ENCODE peak calls at places on chromosome 16, in eight cellular contexts. One of them, this sample, is unnamed. For H3K9me3 and H3K4me1, the result is how much of the 10 kb centered on the place peaks cover.

GRCh38 chr16:56362057-56362655 is 63.2 kb downstream of the AMFR start:
- DNase-seq in NT2/D1: no peak
- DNase-seq in cardiac muscle cell: no peak
- DNase-seq in A549: no peak
- DNase-seq in pancreas: no peak
- DNase-seq in heart right ventricle: no peak
- DNase-seq in SJCRH30: no peak
- DNase-seq in Peyer's patch: no peak
- DNase-seq in this sample: no peak

GRCh38 chr16:53445534-53445933 is 11.3 kb downstream of the RBL2 start:
- DNase-seq in NT2/D1: no peak
- DNase-seq in cardiac muscle cell: no peak
- DNase-seq in A549: no peak
- DNase-seq in pancreas: no peak
- DNase-seq in heart right ventricle: no peak
- DNase-seq in SJCRH30: no peak
- DNase-seq in Peyer's patch: no peak
- DNase-seq in this sample: no peak

GRCh38 chr16:9521749-9522370 is 430.4 kb downstream of the HAPSTR1 start:
- DNase-seq in NT2/D1: no peak
- DNase-seq in cardiac muscle cell: no peak
- DNase-seq in A549: no peak
- DNase-seq in pancreas: no peak
- DNase-seq in heart right ventricle: no peak
- DNase-seq in SJCRH30: no peak
- DNase-seq in Peyer's patch: no peak
- DNase-seq in this sample: peak

GRCh38 chr16:19488213-19488640 is 33.7 kb downstream of the GDE1 start:
- DNase-seq in NT2/D1: peak
- DNase-seq in cardiac muscle cell: no peak
- DNase-seq in A549: no peak
- DNase-seq in pancreas: no peak
- DNase-seq in heart right ventricle: no peak
- DNase-seq in SJCRH30: no peak
- DNase-seq in Peyer's patch: peak
- DNase-seq in this sample: no peak

GRCh38 chr16:28977703-28978641 is 3.4 kb downstream of the SPNS1 start:
- DNase-seq in NT2/D1: peak
- DNase-seq in cardiac muscle cell: no peak
- DNase-seq in A549: peak
- DNase-seq in pancreas: no peak
- DNase-seq in heart right ventricle: no peak
- DNase-seq in SJCRH30: no peak
- DNase-seq in Peyer's patch: no peak
- DNase-seq in this sample: peak

GRCh38 chr16:17258848-17259713 is 211.7 kb downstream of the XYLT1 start:
- DNase-seq in NT2/D1: no peak
- DNase-seq in cardiac muscle cell: no peak
- DNase-seq in A549: peak
- DNase-seq in pancreas: no peak
- DNase-seq in heart right ventricle: no peak
- DNase-seq in SJCRH30: no peak
- DNase-seq in Peyer's patch: peak
- DNase-seq in this sample: no peak

GRCh38 chr16:4795828-4796572 is 831 bp downstream of the SMIM22 start:
- DNase-seq in NT2/D1: no peak
- DNase-seq in cardiac muscle cell: no peak
- DNase-seq in A549: no peak
- DNase-seq in pancreas: no peak
- DNase-seq in heart right ventricle: no peak
- DNase-seq in SJCRH30: no peak
- DNase-seq in Peyer's patch: no peak
- DNase-seq in this sample: no peak

GRCh38 chr16:29761882-29762281 is 16.1 kb upstream of the C16orf54 start:
- DNase-seq in NT2/D1: no peak
- DNase-seq in cardiac muscle cell: no peak
- DNase-seq in A549: no peak
- DNase-seq in pancreas: no peak
- DNase-seq in heart right ventricle: no peak
- DNase-seq in SJCRH30: no peak
- DNase-seq in Peyer's patch: no peak
- DNase-seq in this sample: no peak

GRCh38 chr16:89815639-89816348 is 653 bp downstream of the FANCA start:
- DNase-seq in NT2/D1: no peak
- DNase-seq in cardiac muscle cell: no peak
- DNase-seq in A549: no peak
- DNase-seq in pancreas: no peak
- DNase-seq in heart right ventricle: no peak
- DNase-seq in SJCRH30: peak
- DNase-seq in Peyer's patch: no peak
- DNase-seq in this sample: peak

GRCh38 chr16:85310868-85311585 is 198.8 kb upstream of the CIBAR2 start:
- DNase-seq in NT2/D1: no peak
- DNase-seq in cardiac muscle cell: no peak
- DNase-seq in A549: no peak
- DNase-seq in pancreas: no peak
- DNase-seq in heart right ventricle: no peak
- DNase-seq in SJCRH30: peak
- DNase-seq in Peyer's patch: peak
- DNase-seq in this sample: no peak

GRCh38 chr16:75947626-75948239 is 221.4 kb upstream of the CPHXL start:
- DNase-seq in NT2/D1: no peak
- DNase-seq in cardiac muscle cell: no peak
- DNase-seq in A549: no peak
- DNase-seq in pancreas: no peak
- DNase-seq in heart right ventricle: no peak
- DNase-seq in SJCRH30: no peak
- DNase-seq in Peyer's patch: no peak
- DNase-seq in this sample: no peak

GRCh38 chr16:29844575-29845331 is 18.3 kb downstream of the CDIPT start:
- DNase-seq in NT2/D1: no peak
- DNase-seq in cardiac muscle cell: peak
- DNase-seq in A549: no peak
- DNase-seq in pancreas: no peak
- DNase-seq in heart right ventricle: no peak
- DNase-seq in SJCRH30: no peak
- DNase-seq in Peyer's patch: no peak
- DNase-seq in this sample: no peak

GRCh38 chr16:19375561-19376158 is 42.0 kb upstream of the TMC5 start:
- DNase-seq in NT2/D1: peak
- DNase-seq in cardiac muscle cell: peak
- DNase-seq in A549: peak
- DNase-seq in pancreas: no peak
- DNase-seq in heart right ventricle: peak
- DNase-seq in SJCRH30: peak
- DNase-seq in Peyer's patch: peak
- DNase-seq in this sample: peak

GRCh38 chr16:87560428-87561199 is 41.7 kb upstream of the JPH3 start:
- DNase-seq in NT2/D1: peak
- DNase-seq in cardiac muscle cell: peak
- DNase-seq in A549: peak
- DNase-seq in pancreas: no peak
- DNase-seq in heart right ventricle: peak
- DNase-seq in SJCRH30: peak
- DNase-seq in Peyer's patch: peak
- DNase-seq in this sample: no peak

GRCh38 chr16:72023962-72024361 is 15.4 kb downstream of the DHODH start:
- DNase-seq in NT2/D1: no peak
- DNase-seq in cardiac muscle cell: no peak
- DNase-seq in A549: no peak
- DNase-seq in pancreas: no peak
- DNase-seq in heart right ventricle: no peak
- DNase-seq in SJCRH30: no peak
- DNase-seq in Peyer's patch: no peak
- DNase-seq in this sample: no peak

DNA sequence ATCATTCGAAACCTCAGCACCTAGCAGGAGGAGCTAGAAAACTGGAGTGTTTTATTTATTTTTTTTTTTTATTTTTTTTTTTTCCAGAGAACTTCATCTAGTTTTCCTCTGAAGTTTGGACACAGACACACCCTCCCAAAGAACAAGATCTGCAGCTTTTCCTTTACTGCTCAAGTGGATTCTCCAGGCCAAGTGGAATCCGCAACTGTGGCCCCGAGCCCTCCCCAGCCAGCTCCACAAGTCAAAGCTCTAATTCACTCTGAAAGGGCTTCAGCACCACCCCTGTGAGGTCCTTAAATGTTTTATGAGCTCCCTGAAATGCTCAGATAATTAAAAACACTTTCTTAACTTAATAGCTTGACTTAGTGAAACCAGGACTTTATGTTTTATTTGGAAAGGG is 332.0 kb upstream of the DYNLRB2 start:
- DNase-seq in NT2/D1: no peak
- DNase-seq in cardiac muscle cell: no peak
- DNase-seq in A549: no peak
- DNase-seq in pancreas: no peak
- DNase-seq in heart right ventricle: no peak
- DNase-seq in SJCRH30: no peak
- DNase-seq in Peyer's patch: no peak
- DNase-seq in this sample: no peak
- H3K4me3 ChIP-seq in NT2/D1: no peak
- H3K4me3 ChIP-seq in cardiac muscle cell: no peak
- H3K4me3 ChIP-seq in A549: no peak
- H3K4me3 ChIP-seq in pancreas: no peak
- H3K4me3 ChIP-seq in heart right ventricle: no peak
- H3K4me3 ChIP-seq in SJCRH30: no peak
- H3K4me3 ChIP-seq in Peyer's patch: no peak
- H3K4me3 ChIP-seq in this sample: no peak

DNA sequence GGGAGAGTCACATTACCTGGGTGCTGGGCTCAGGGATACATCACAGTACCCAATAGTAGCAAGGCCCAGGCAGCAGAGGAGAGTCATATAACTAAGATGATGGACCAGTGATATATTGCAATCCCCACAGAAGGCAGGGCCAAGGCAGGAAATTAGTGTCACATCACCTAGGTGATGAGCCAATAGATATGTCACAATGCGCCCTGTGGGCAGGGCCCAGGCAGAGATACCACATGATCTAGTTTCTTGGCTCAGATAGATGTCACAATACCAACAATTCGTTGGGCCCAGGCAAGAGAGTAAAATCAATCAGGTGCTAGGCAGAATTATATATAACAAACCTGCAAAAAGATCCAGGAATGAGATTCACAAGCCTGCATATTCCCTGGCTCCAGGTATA is 2111.5 kb downstream of the TP53TG3F start:
- DNase-seq in NT2/D1: no peak
- DNase-seq in cardiac muscle cell: no peak
- DNase-seq in A549: no peak
- DNase-seq in pancreas: no peak
- DNase-seq in heart right ventricle: no peak
- DNase-seq in SJCRH30: no peak
- DNase-seq in Peyer's patch: no peak
- DNase-seq in this sample: no peak
- H3K9me3 ChIP-seq in NT2/D1: under half
- H3K9me3 ChIP-seq in cardiac muscle cell: under half
- H3K9me3 ChIP-seq in A549: under half
- H3K9me3 ChIP-seq in pancreas: under half
- H3K9me3 ChIP-seq in heart right ventricle: under half
- H3K9me3 ChIP-seq in SJCRH30: under half
- H3K9me3 ChIP-seq in Peyer's patch: under half
- H3K9me3 ChIP-seq in this sample: under half

GRCh38 chr16:630815-631405 is at the start of gene WFIKKN1:
- DNase-seq in NT2/D1: no peak
- DNase-seq in cardiac muscle cell: no peak
- DNase-seq in A549: no peak
- DNase-seq in pancreas: peak
- DNase-seq in heart right ventricle: no peak
- DNase-seq in SJCRH30: no peak
- DNase-seq in Peyer's patch: no peak
- DNase-seq in this sample: peak
- H3K4me1 ChIP-seq in NT2/D1: half or more
- H3K4me1 ChIP-seq in cardiac muscle cell: under half
- H3K4me1 ChIP-seq in A549: under half
- H3K4me1 ChIP-seq in pancreas: under half
- H3K4me1 ChIP-seq in heart right ventricle: under half
- H3K4me1 ChIP-seq in SJCRH30: under half
- H3K4me1 ChIP-seq in Peyer's patch: under half
- H3K4me1 ChIP-seq in this sample: under half

GRCh38 chr16:3168706-3169105 is 19.3 kb upstream of the OR1F1 start:
- DNase-seq in NT2/D1: no peak
- DNase-seq in cardiac muscle cell: no peak
- DNase-seq in A549: no peak
- DNase-seq in pancreas: no peak
- DNase-seq in heart right ventricle: no peak
- DNase-seq in SJCRH30: no peak
- DNase-seq in Peyer's patch: no peak
- DNase-seq in this sample: no peak

GRCh38 chr16:3173892-3174617 is 13.9 kb upstream of the OR1F1 start:
- DNase-seq in NT2/D1: peak
- DNase-seq in cardiac muscle cell: no peak
- DNase-seq in A549: peak
- DNase-seq in pancreas: no peak
- DNase-seq in heart right ventricle: no peak
- DNase-seq in SJCRH30: peak
- DNase-seq in Peyer's patch: no peak
- DNase-seq in this sample: peak

GRCh38 chr16:3171181-3171854 is 16.7 kb upstream of the OR1F1 start:
- DNase-seq in NT2/D1: no peak
- DNase-seq in cardiac muscle cell: no peak
- DNase-seq in A549: no peak
- DNase-seq in pancreas: no peak
- DNase-seq in heart right ventricle: no peak
- DNase-seq in SJCRH30: no peak
- DNase-seq in Peyer's patch: no peak
- DNase-seq in this sample: peak

GRCh38 chr16:3171855-3172593 is 16.0 kb upstream of the OR1F1 start:
- DNase-seq in NT2/D1: no peak
- DNase-seq in cardiac muscle cell: no peak
- DNase-seq in A549: peak
- DNase-seq in pancreas: no peak
- DNase-seq in heart right ventricle: no peak
- DNase-seq in SJCRH30: no peak
- DNase-seq in Peyer's patch: no peak
- DNase-seq in this sample: peak

DNA sequence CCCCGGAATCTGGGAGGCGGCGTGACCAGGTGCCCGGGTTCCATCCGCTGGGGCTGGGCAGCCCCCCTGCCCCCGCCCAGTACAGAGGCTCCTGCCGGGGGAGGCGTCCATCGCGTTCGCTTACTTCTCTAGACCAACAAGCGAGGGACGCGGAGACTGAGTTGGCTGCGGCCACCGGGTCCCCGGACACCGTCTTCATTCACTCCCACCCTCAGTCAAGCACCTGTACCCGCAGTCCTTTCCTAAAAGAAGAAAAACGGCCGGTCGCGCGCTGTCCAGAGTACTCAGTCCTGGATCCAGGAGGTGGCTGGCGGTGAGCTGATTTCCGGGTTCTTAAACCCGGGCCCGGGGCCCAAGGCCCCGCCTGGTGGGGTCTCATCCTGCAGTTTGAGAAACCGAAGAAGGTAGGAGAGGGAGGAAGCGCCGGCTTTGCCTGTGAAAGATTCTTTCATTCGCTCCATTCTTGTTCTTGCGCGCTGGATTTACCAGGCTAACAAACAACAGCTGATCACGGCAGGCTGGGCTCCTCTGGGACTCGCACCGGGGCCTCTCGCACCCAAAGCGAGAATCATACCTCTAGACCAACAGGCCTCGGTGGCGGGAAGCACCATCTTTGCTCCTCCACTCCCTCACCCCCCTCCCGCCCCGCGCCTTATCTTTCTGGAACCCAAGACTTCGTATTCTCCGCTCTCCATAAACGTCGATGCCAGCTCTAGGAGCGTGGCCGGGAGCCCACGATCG is 17.4 kb upstream of the OR1F1 start:
- DNase-seq in NT2/D1: no peak
- DNase-seq in cardiac muscle cell: no peak
- DNase-seq in A549: no peak
- DNase-seq in pancreas: no peak
- DNase-seq in heart right ventricle: no peak
- DNase-seq in SJCRH30: no peak
- DNase-seq in Peyer's patch: no peak
- DNase-seq in this sample: peak
- H3K4me3 ChIP-seq in NT2/D1: peak
- H3K4me3 ChIP-seq in cardiac muscle cell: no peak
- H3K4me3 ChIP-seq in A549: no peak
- H3K4me3 ChIP-seq in pancreas: peak
- H3K4me3 ChIP-seq in heart right ventricle: peak
- H3K4me3 ChIP-seq in SJCRH30: no peak
- H3K4me3 ChIP-seq in Peyer's patch: no peak
- H3K4me3 ChIP-seq in this sample: peak